ENCODE peak calls at places on chromosomes 7 and 10, in five cellular contexts. W, Q, B, P and F are unnamed samples.
A peak's percentile ranks its signal among the peaks of the same experiment; 100 is the strongest.

GRCh38 chr10:35643151-35643975 is 1.3 kb upstream of the FZD8 start:
- DNase-seq in W (peak; percentile 45), Q (no peak), B (no peak), P (peak; percentile 63), F (peak; percentile 92)

GRCh38 chr7:18552943-18553584 is 57.5 kb downstream of the HDAC9 start:
- DNase-seq in W (peak; percentile 26), Q (no peak), B (no peak), P (no peak), F (no peak)

GRCh38 chr7:138009350-138009653 is 7.4 kb upstream of the CREB3L2 start:
- DNase-seq in W (peak; percentile 39), Q (no peak), B (no peak), P (no peak), F (no peak)

GRCh38 chr7:80552304-80552703 is 40.4 kb upstream of the GNAT3 start:
- DNase-seq in W (peak; percentile 6), Q (no peak), B (no peak), P (no peak), F (no peak)

GRCh38 chr7:27235387-27236052 is 7.1 kb upstream of the EVX1 start:
- DNase-seq in W (peak; percentile 21), Q (peak; percentile 16), B (no peak), P (peak; percentile 68), F (peak; percentile 74)

GRCh38 chr10:86662186-86663045 is 5.9 kb upstream of the LDB3 start:
- DNase-seq in W (no peak), Q (no peak), B (no peak), P (no peak), F (peak; percentile 53)

GRCh38 chr7:117715784-117716445 is 157.3 kb downstream of the CTTNBP2 start:
- DNase-seq in W (peak; percentile 73), Q (peak; percentile 26), B (no peak), P (peak; percentile 22), F (no peak)

GRCh38 chr7:17773289-17773626 is 167.0 kb downstream of the SNX13 start:
- DNase-seq in W (peak; percentile 95), Q (no peak), B (no peak), P (no peak), F (no peak)

GRCh38 chr7:21960922-21961321 is 15.2 kb upstream of the CDCA7L start:
- DNase-seq in W (peak; percentile 77), Q (no peak), B (no peak), P (no peak), F (no peak)

GRCh38 chr7:135974667-135975066 is 2.5 kb downstream of the MTPN start:
- DNase-seq in W (no peak), Q (no peak), B (no peak), P (no peak), F (no peak)

GRCh38 chr7:23184709-23185354 is 3.0 kb downstream of the NUP42 start:
- DNase-seq in W (peak; percentile 69), Q (peak; percentile 34), B (no peak), P (peak; percentile 38), F (no peak)

GRCh38 chr10:3661271-3661670 is 123.7 kb downstream of the KLF6 start:
- DNase-seq in W (no peak), Q (no peak), B (no peak), P (no peak), F (no peak)

GRCh38 chr7:128352138-128352537 is 8.4 kb upstream of the RBM28 start:
- DNase-seq in W (peak; percentile 59), Q (no peak), B (no peak), P (peak; percentile 55), F (peak; percentile 78)

GRCh38 chr10:5550250-5550545 is 25.4 kb downstream of the CALML3 start:
- DNase-seq in W (no peak), Q (no peak), B (no peak), P (no peak), F (no peak)

GRCh38 chr10:103756277-103756869 is 99.0 kb downstream of the SH3PXD2A start:
- DNase-seq in W (no peak), Q (no peak), B (no peak), P (no peak), F (no peak)

GRCh38 chr7:40014376-40014775 is 64.3 kb downstream of the CDK13 start:
- DNase-seq in W (peak; percentile 57), Q (no peak), B (no peak), P (no peak), F (no peak)

GRCh38 chr10:9051328-9051974 is 997.0 kb downstream of the GATA3 start:
- DNase-seq in W (peak; percentile 36), Q (no peak), B (no peak), P (no peak), F (no peak)

GRCh38 chr10:102504179-102504975 is 605 bp downstream of the SUFU start:
- DNase-seq in W (peak; percentile 34), Q (no peak), B (peak; percentile 51), P (peak; percentile 46), F (peak; percentile 74)

GRCh38 chr10:27369832-27370231 is 129.2 kb upstream of the ACBD5 start:
- DNase-seq in W (peak; percentile 25), Q (no peak), B (no peak), P (no peak), F (no peak)
- TF ChIP-seq CTCF in W (peak; percentile 21), Q (peak; percentile 38), B (no peak), P (peak; percentile 38), F (no peak)

GRCh38 chr7:131931368-131931767 is 374.9 kb upstream of the PODXL start:
- DNase-seq in W (peak; percentile 5), Q (no peak), B (no peak), P (no peak), F (no peak)
- TF ChIP-seq CTCF in W (no peak), Q (no peak), B (no peak), P (no peak), F (no peak)

GRCh38 chr7:154795014-154795413 is 207.9 kb downstream of the PAXIP1 start:
- DNase-seq in W (no peak), Q (no peak), B (no peak), P (no peak), F (no peak)
- TF ChIP-seq CTCF in W (no peak), Q (peak; percentile 39), B (no peak), P (no peak), F (no peak)

GRCh38 chr7:155862088-155862487 is 49.8 kb upstream of the SHH start:
- DNase-seq in W (peak; percentile 56), Q (no peak), B (no peak), P (no peak), F (no peak)

GRCh38 chr7:155860840-155861479 is 48.7 kb upstream of the SHH start:
- DNase-seq in W (peak; percentile 67), Q (no peak), B (peak; percentile 11), P (peak; percentile 89), F (peak; percentile 55)

GRCh38 chr7:155861480-155861868 is 49.2 kb upstream of the SHH start:
- DNase-seq in W (no peak), Q (no peak), B (peak; percentile 15), P (no peak), F (no peak)

GRCh38 chr7:155863721-155864151 is 51.5 kb upstream of the SHH start:
- DNase-seq in W (no peak), Q (no peak), B (peak; percentile 15), P (peak; percentile 11), F (peak; percentile 27)

GRCh38 chr7:155862516-155863257 is 50.4 kb upstream of the SHH start:
- DNase-seq in W (no peak), Q (no peak), B (peak; percentile 39), P (peak; percentile 14), F (peak; percentile 45)
- TF ChIP-seq CTCF in W (peak; percentile 16), Q (peak; percentile 58), B (no peak), P (no peak), F (no peak)